ENCODE peak calls at places on chromosome 5, in five cellular contexts. A is heart right ventricle, G is dorsolateral prefrontal cortex, L is IMR-90, X is adrenal gland. E is an unnamed sample.
A peak's percentile ranks its signal among the peaks of the same experiment; 100 is the strongest.

GRCh38 chr5:170644501-170644900 is 139.0 kb upstream of the GABRP start:
- DNase-seq in A (no peak), G (peak; percentile 35), L (no peak), X (no peak), E (no peak)

GRCh38 chr5:177098103-177098771 is 11.5 kb downstream of the FGFR4 start:
- DNase-seq in A (no peak), G (no peak), L (peak; percentile 41), X (peak; percentile 52), E (no peak)

GRCh38 chr5:126052120-126052519 is 371.1 kb upstream of the GRAMD2B start:
- DNase-seq in A (no peak), G (no peak), L (no peak), X (no peak), E (no peak)

GRCh38 chr5:139062910-139063663 is 135.1 kb downstream of the SIL1 start:
- DNase-seq in A (no peak), G (no peak), L (no peak), X (no peak), E (no peak)

GRCh38 chr5:15406478-15406877 is 93.5 kb upstream of the FBXL7 start:
- DNase-seq in A (no peak), G (no peak), L (no peak), X (no peak), E (no peak)

GRCh38 chr5:148607406-148607805 is 46.9 kb downstream of the HTR4 start:
- DNase-seq in A (no peak), G (no peak), L (no peak), X (no peak), E (no peak)

GRCh38 chr5:82165740-82166530 is 112.2 kb downstream of the RPS23 start:
- DNase-seq in A (peak; percentile 77), G (peak; percentile 74), L (peak; percentile 95), X (peak; percentile 87), E (no peak)

GRCh38 chr5:135223404-135223803 is 175.6 kb downstream of the MACROH2A1 start:
- DNase-seq in A (no peak), G (no peak), L (no peak), X (no peak), E (no peak)

GRCh38 chr5:15383021-15383420 is 117.0 kb upstream of the FBXL7 start:
- DNase-seq in A (no peak), G (no peak), L (no peak), X (no peak), E (no peak)

GRCh38 chr5:116320486-116320885 is 235.7 kb downstream of the COMMD10 start:
- DNase-seq in A (peak; percentile 16), G (no peak), L (peak; percentile 46), X (no peak), E (no peak)

GRCh38 chr5:55072668-55073067 is 29.8 kb upstream of the GZMA start:
- DNase-seq in A (no peak), G (no peak), L (no peak), X (no peak), E (no peak)

GRCh38 chr5:38424237-38425080 is 132.0 kb downstream of the LIFR start:
- DNase-seq in A (no peak), G (no peak), L (no peak), X (no peak), E (no peak)

GRCh38 chr5:83368317-83368716 is 103.2 kb upstream of the VCAN start:
- DNase-seq in A (peak; percentile 8), G (no peak), L (peak; percentile 88), X (peak; percentile 27), E (peak; percentile 38)

GRCh38 chr5:133048993-133049725 is 2.7 kb upstream of the HSPA4 start:
- DNase-seq in A (no peak), G (no peak), L (peak; percentile 33), X (no peak), E (no peak)

GRCh38 chr5:17252543-17252942 is 35.1 kb downstream of the BASP1 start:
- DNase-seq in A (no peak), G (no peak), L (peak; percentile 42), X (no peak), E (no peak)

GRCh38 chr5:55535199-55535905 is 588 bp upstream of the PLPP1 start:
- DNase-seq in A (peak; percentile 13), G (peak; percentile 23), L (peak; percentile 4), X (no peak), E (no peak)

GRCh38 chr5:62719061-62719730 is 140.6 kb downstream of the LRRC70 start:
- DNase-seq in A (no peak), G (no peak), L (no peak), X (no peak), E (no peak)

GRCh38 chr5:29085142-29085541 is 2046.8 kb upstream of the CDH9 start:
- DNase-seq in A (no peak), G (no peak), L (no peak), X (no peak), E (no peak)

GRCh38 chr5:113487779-113488644 is at the start of gene MCC:
- DNase-seq in A (peak; percentile 74), G (peak; percentile 23), L (peak; percentile 93), X (peak; percentile 87), E (peak; percentile 30)

GRCh38 chr5:11809407-11809806 is 94.8 kb downstream of the CTNND2 start:
- DNase-seq in A (no peak), G (no peak), L (no peak), X (no peak), E (no peak)

GRCh38 chr5:139181835-139182452 is 16.2 kb downstream of the SIL1 start:
- DNase-seq in A (no peak), G (no peak), L (peak; percentile 66), X (no peak), E (no peak)

GRCh38 chr5:91266184-91266705 is 116.9 kb downstream of the ARRDC3 start:
- DNase-seq in A (no peak), G (no peak), L (peak; percentile 73), X (no peak), E (peak; percentile 26)

GRCh38 chr5:134511796-134512660 is 13.4 kb upstream of the JADE2 start:
- DNase-seq in A (peak; percentile 71), G (no peak), L (peak; percentile 63), X (peak; percentile 95), E (no peak)

GRCh38 chr5:170623576-170624181 is 119.9 kb downstream of the KCNIP1 start:
- DNase-seq in A (no peak), G (no peak), L (peak; percentile 52), X (peak; percentile 54), E (peak; percentile 18)

GRCh38 chr5:82820188-82820587 is 257.0 kb downstream of the TMEM167A start:
- DNase-seq in A (no peak), G (no peak), L (no peak), X (no peak), E (no peak)

GRCh38 chr5:174091006-174091578 is 45.6 kb downstream of the NSG2 start:
- DNase-seq in A (no peak), G (peak; percentile 40), L (no peak), X (no peak), E (no peak)

GRCh38 chr5:95422842-95423241 is 31.7 kb downstream of the FAM81B start:
- DNase-seq in A (no peak), G (no peak), L (no peak), X (peak; percentile 29), E (no peak)

GRCh38 chr5:14783689-14784088 is 87.9 kb downstream of the ANKH start:
- DNase-seq in A (no peak), G (no peak), L (no peak), X (no peak), E (peak; percentile 21)

GRCh38 chr5:35232124-35232523 is 1.8 kb upstream of the PRLR start:
- DNase-seq in A (no peak), G (no peak), L (no peak), X (no peak), E (no peak)
- TF ChIP-seq CTCF in A (no peak), G (no peak), L (no peak), X (no peak), E (no peak)

DNA sequence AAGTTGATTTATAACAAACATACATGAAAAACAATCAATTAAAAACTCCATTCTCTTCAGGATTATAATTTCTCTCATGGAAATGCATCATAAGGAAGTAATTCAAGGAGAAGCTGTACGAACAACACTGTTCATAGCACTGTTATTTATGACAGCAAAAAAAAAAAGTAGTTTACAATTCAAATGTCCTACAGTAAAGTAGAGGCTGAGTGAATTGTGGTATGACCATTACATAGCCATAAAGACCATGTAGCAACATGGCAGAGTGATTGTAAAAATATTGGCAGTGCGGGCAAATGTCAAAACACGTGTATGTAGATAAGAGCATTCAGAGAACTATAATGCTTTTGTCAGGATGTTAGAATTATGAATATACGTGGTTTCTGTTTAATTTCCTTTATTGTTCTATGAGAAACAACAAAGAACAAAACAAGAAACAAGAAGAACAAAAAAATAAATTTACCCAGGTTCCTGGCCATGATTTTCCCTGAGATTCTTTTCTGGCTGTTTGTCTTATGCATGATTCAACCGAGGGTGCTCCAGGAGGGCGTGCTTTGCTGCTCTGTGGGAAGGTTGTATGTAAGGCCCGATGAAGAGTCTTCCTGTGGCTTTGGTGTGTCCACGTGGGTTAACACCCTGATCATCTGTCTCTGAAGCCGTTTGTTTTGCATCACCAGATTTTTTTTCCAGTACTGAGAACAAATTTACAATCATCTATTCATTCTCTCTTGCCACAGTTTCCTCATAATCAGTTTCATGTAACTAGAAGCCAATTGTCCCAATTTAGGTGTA is 28.8 kb downstream of the GCNT4 start:
- DNase-seq in A (no peak), G (no peak), L (peak; percentile 23), X (no peak), E (no peak)
- H3K4me3 ChIP-seq in A (no peak overlapping the region), G (no peak overlapping the region), L (no peak overlapping the region), X (no peak overlapping the region), E (no peak overlapping the region)

GRCh38 chr5:33939863-33940262 is 3.7 kb downstream of the RXFP3 start:
- DNase-seq in A (no peak), G (no peak), L (peak; percentile 47), X (no peak), E (no peak)

GRCh38 chr5:33937017-33937699 is 972 bp downstream of the RXFP3 start:
- DNase-seq in A (no peak), G (no peak), L (no peak), X (peak; percentile 26), E (no peak)

GRCh38 chr5:33938507-33938796 is 2.3 kb downstream of the RXFP3 start:
- DNase-seq in A (no peak), G (no peak), L (no peak), X (no peak), E (no peak)

GRCh38 chr5:33937700-33938506 is 1.7 kb downstream of the RXFP3 start:
- DNase-seq in A (no peak), G (no peak), L (no peak), X (no peak), E (no peak)

DNA sequence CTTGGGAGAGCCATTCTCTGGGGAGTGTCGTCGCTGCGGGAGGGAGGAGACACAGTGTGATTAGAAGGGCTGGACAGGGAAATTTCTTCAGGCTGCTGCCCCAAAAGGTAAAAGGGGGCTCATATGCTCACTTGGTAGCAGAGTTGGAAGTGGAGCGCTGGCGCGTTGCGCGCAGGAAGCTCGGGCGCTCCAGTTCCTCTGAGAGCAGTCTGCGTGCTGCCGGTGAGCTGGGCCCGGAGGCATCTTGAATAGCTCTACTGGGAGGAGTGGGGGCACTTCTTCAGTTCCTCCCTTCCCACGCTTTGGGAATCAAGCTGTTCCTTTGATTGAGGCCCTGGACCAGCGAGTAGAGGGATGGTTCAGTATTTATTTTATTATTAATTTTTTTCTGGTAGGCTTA is 2.7 kb downstream of the RXFP3 start:
- DNase-seq in A (no peak), G (no peak), L (no peak), X (no peak), E (no peak)
- H3K27me3 ChIP-seq in A (peaks cover 52% of the 10 kb centered on the region), G (peaks cover 47% of the 10 kb centered on the region), L (peaks cover 67% of the 10 kb centered on the region), X (peaks cover 19% of the 10 kb centered on the region), E (no peaks in the 10 kb centered on the region)

GRCh38 chr5:180484813-180485212 is 9.4 kb upstream of the CNOT6 start:
- DNase-seq in A (no peak), G (no peak), L (no peak), X (no peak), E (no peak)
- TF ChIP-seq CTCF in A (no peak), G (no peak), L (no peak), X (no peak), E (no peak)